ENCODE peak calls at places on chromosomes 16 and 17, in nine cellular contexts. T is body of pancreas, Z is A549, S is stomach, H is uterus, N is adrenal gland, P is HCT116, W is transverse colon, K is upper lobe of left lung. I is an unnamed sample.

GRCh38 chr17:4324463-4324862 is 42.0 kb downstream of the UBE2G1 start:
- DNase-seq in T (no peak), Z (no peak), S (no peak), H (no peak), N (no peak), P (no peak), W (no peak), K (no peak), I (no peak)

GRCh38 chr17:65191805-65192740 is 54.9 kb downstream of the RGS9 start:
- DNase-seq in T (no peak), Z (peak), S (no peak), H (no peak), N (peak), P (peak), W (no peak), K (no peak), I (no peak)

GRCh38 chr16:69077251-69077650 is 28.2 kb upstream of the HAS3 start:
- DNase-seq in T (no peak), Z (peak), S (no peak), H (no peak), N (no peak), P (peak), W (no peak), K (no peak), I (no peak)

GRCh38 chr17:79183221-79184158 is 108.9 kb downstream of the ENGASE start:
- DNase-seq in T (no peak), Z (peak), S (no peak), H (no peak), N (no peak), P (no peak), W (no peak), K (no peak), I (no peak)

GRCh38 chr17:76585649-76586593 is at the start of gene ST6GALNAC2:
- DNase-seq in T (peak), Z (peak), S (peak), H (peak), N (peak), P (peak), W (peak), K (peak), I (no peak)

GRCh38 chr16:67199808-67200198 is 872 bp downstream of the ELMO3 start:
- DNase-seq in T (no peak), Z (no peak), S (no peak), H (no peak), N (no peak), P (no peak), W (peak), K (peak), I (no peak)

GRCh38 chr17:29590979-29591736 is 1.7 kb upstream of the GIT1 start:
- DNase-seq in T (peak), Z (peak), S (no peak), H (peak), N (peak), P (peak), W (peak), K (peak), I (peak)

GRCh38 chr16:86755571-86756006 is 177.2 kb downstream of the FOXL1 start:
- DNase-seq in T (no peak), Z (no peak), S (no peak), H (no peak), N (no peak), P (no peak), W (no peak), K (no peak), I (no peak)

GRCh38 chr17:57541472-57542394 is 203.4 kb downstream of the CCDC182 start:
- DNase-seq in T (peak), Z (peak), S (no peak), H (peak), N (peak), P (peak), W (no peak), K (no peak), I (peak)

GRCh38 chr16:4212207-4212933 is 29.5 kb downstream of the SRL start:
- DNase-seq in T (no peak), Z (no peak), S (no peak), H (peak), N (no peak), P (no peak), W (no peak), K (peak), I (no peak)

GRCh38 chr17:18141210-18141803 is 32.8 kb downstream of the MYO15A start:
- DNase-seq in T (peak), Z (peak), S (no peak), H (peak), N (peak), P (no peak), W (no peak), K (no peak), I (no peak)

GRCh38 chr17:19470529-19471261 is 59.7 kb downstream of the RNF112 start:
- DNase-seq in T (peak), Z (no peak), S (peak), H (peak), N (peak), P (no peak), W (peak), K (peak), I (peak)

GRCh38 chr17:14919049-14919545 is 346.0 kb downstream of the PMP22 start:
- DNase-seq in T (no peak), Z (no peak), S (no peak), H (no peak), N (no peak), P (no peak), W (no peak), K (no peak), I (no peak)

GRCh38 chr17:79984045-79984840 is 51.4 kb downstream of the TBC1D16 start:
- DNase-seq in T (no peak), Z (no peak), S (no peak), H (no peak), N (no peak), P (no peak), W (peak), K (no peak), I (peak)

GRCh38 chr17:16428098-16428882 is 12.9 kb downstream of the TRPV2 start:
- DNase-seq in T (peak), Z (peak), S (peak), H (peak), N (peak), P (no peak), W (peak), K (no peak), I (no peak)

GRCh38 chr17:74923538-74924249 is 379 bp upstream of the OTOP2 start:
- DNase-seq in T (peak), Z (peak), S (peak), H (peak), N (peak), P (no peak), W (peak), K (peak), I (peak)

GRCh38 chr16:58515871-58516767 is 802 bp downstream of the SETD6 start:
- DNase-seq in T (peak), Z (no peak), S (peak), H (no peak), N (peak), P (no peak), W (peak), K (peak), I (no peak)

GRCh38 chr17:4559851-4560820 is at the start of gene GGT6:
- DNase-seq in T (peak), Z (no peak), S (peak), H (no peak), N (peak), P (no peak), W (peak), K (no peak), I (no peak)

GRCh38 chr16:27465483-27465879 is 63.5 kb downstream of the IL21R start:
- DNase-seq in T (no peak), Z (no peak), S (no peak), H (no peak), N (no peak), P (no peak), W (no peak), K (no peak), I (no peak)

GRCh38 chr16:81558444-81559175 is 114.0 kb downstream of the CMIP start:
- DNase-seq in T (peak), Z (peak), S (peak), H (no peak), N (no peak), P (no peak), W (peak), K (peak), I (no peak)

GRCh38 chr16:78770353-78771091 is 671.1 kb downstream of the WWOX start:
- DNase-seq in T (peak), Z (peak), S (peak), H (peak), N (peak), P (no peak), W (peak), K (peak), I (peak)

GRCh38 chr16:65306313-65306712 is 184.4 kb upstream of the CDH11 start:
- DNase-seq in T (no peak), Z (no peak), S (no peak), H (no peak), N (no peak), P (no peak), W (no peak), K (no peak), I (no peak)

GRCh38 chr17:60305141-60305540 is 86.8 kb downstream of the USP32 start:
- DNase-seq in T (peak), Z (peak), S (no peak), H (no peak), N (peak), P (no peak), W (no peak), K (no peak), I (no peak)

GRCh38 chr16:22225060-22225459 is 19.0 kb downstream of the EEF2K start:
- DNase-seq in T (no peak), Z (no peak), S (no peak), H (peak), N (no peak), P (no peak), W (no peak), K (no peak), I (no peak)

GRCh38 chr16:49556252-49557069 is 182.9 kb downstream of the C16orf78 start:
- DNase-seq in T (no peak), Z (peak), S (no peak), H (no peak), N (no peak), P (peak), W (no peak), K (no peak), I (no peak)

GRCh38 chr16:68244481-68244902 is 681 bp upstream of the PLA2G15 start:
- DNase-seq in T (no peak), Z (no peak), S (no peak), H (no peak), N (no peak), P (no peak), W (no peak), K (no peak), I (peak)

GRCh38 chr16:58345574-58346354 is 46.5 kb upstream of the GINS3 start:
- DNase-seq in T (no peak), Z (no peak), S (no peak), H (no peak), N (no peak), P (no peak), W (no peak), K (no peak), I (no peak)

GRCh38 chr17:1590031-1590746 is 27.6 kb upstream of the PITPNA start:
- DNase-seq in T (peak), Z (peak), S (peak), H (peak), N (peak), P (peak), W (peak), K (no peak), I (no peak)

GRCh38 chr16:10070591-10070990 is 111.6 kb downstream of the GRIN2A start:
- DNase-seq in T (no peak), Z (no peak), S (no peak), H (no peak), N (no peak), P (no peak), W (no peak), K (no peak), I (no peak)

GRCh38 chr16:17147942-17148341 is 322.8 kb downstream of the XYLT1 start:
- DNase-seq in T (no peak), Z (no peak), S (no peak), H (no peak), N (no peak), P (no peak), W (no peak), K (no peak), I (no peak)

GRCh38 chr17:32495347-32496253 is 8.8 kb downstream of the CDK5R1 start:
- DNase-seq in T (peak), Z (no peak), S (no peak), H (no peak), N (peak), P (no peak), W (no peak), K (peak), I (no peak)

GRCh38 chr17:34173221-34173620 is 81.9 kb upstream of the CCL2 start:
- DNase-seq in T (no peak), Z (no peak), S (no peak), H (no peak), N (no peak), P (no peak), W (no peak), K (no peak), I (no peak)

GRCh38 chr16:398551-399277 is 1.7 kb downstream of the NME4 start:
- DNase-seq in T (no peak), Z (no peak), S (no peak), H (no peak), N (no peak), P (no peak), W (no peak), K (peak), I (no peak)

GRCh38 chr17:43530303-43531081 is 15.6 kb downstream of the ETV4 start:
- DNase-seq in T (peak), Z (no peak), S (peak), H (peak), N (peak), P (peak), W (no peak), K (peak), I (no peak)

GRCh38 chr17:74671031-74671771 is 41.5 kb downstream of the CD300LF start:
- DNase-seq in T (peak), Z (peak), S (peak), H (peak), N (peak), P (no peak), W (peak), K (peak), I (peak)

GRCh38 chr17:50693041-50693682 is 14.6 kb downstream of the ANKRD40 start:
- DNase-seq in T (no peak), Z (peak), S (no peak), H (no peak), N (no peak), P (no peak), W (no peak), K (no peak), I (no peak)

GRCh38 chr16:22264786-22265185 is 32.4 kb upstream of the POLR3E start:
- DNase-seq in T (no peak), Z (no peak), S (no peak), H (no peak), N (no peak), P (no peak), W (no peak), K (no peak), I (no peak)

GRCh38 chr16:64910351-64910750 is 211.5 kb downstream of the CDH11 start:
- DNase-seq in T (peak), Z (peak), S (no peak), H (no peak), N (peak), P (no peak), W (no peak), K (no peak), I (no peak)

GRCh38 chr17:58089111-58089510 is 5.9 kb downstream of the DYNLL2 start:
- DNase-seq in T (no peak), Z (no peak), S (no peak), H (no peak), N (no peak), P (no peak), W (no peak), K (peak), I (no peak)

GRCh38 chr17:80991645-80992076 is at the start of gene CHMP6:
- DNase-seq in T (peak), Z (peak), S (peak), H (peak), N (peak), P (peak), W (peak), K (peak), I (peak)
- TF ChIP-seq CTCF in T (no peak), Z (peak), S (no peak), H (peak), N (no peak), P (no peak), W (no peak), K (peak), I (no peak)

GRCh38 chr16:88487920-88488842 is 35.1 kb downstream of the ZFPM1 start:
- DNase-seq in T (peak), Z (no peak), S (peak), H (no peak), N (no peak), P (no peak), W (peak), K (no peak), I (no peak)
- TF ChIP-seq POLR2A in T (peak), Z (no peak), S (no peak), H (no peak), N (no peak), P (no peak), W (no peak), K (no peak), I (no peak)

GRCh38 chr16:11298143-11298900 is 17.2 kb upstream of the PRM1 start:
- DNase-seq in T (no peak), Z (no peak), S (no peak), H (no peak), N (no peak), P (no peak), W (no peak), K (no peak), I (no peak)
- H3K4me3 ChIP-seq in T (no peak), Z (no peak), S (no peak), H (no peak), N (no peak), P (no peak), W (no peak), K (no peak), I (no peak)

DNA sequence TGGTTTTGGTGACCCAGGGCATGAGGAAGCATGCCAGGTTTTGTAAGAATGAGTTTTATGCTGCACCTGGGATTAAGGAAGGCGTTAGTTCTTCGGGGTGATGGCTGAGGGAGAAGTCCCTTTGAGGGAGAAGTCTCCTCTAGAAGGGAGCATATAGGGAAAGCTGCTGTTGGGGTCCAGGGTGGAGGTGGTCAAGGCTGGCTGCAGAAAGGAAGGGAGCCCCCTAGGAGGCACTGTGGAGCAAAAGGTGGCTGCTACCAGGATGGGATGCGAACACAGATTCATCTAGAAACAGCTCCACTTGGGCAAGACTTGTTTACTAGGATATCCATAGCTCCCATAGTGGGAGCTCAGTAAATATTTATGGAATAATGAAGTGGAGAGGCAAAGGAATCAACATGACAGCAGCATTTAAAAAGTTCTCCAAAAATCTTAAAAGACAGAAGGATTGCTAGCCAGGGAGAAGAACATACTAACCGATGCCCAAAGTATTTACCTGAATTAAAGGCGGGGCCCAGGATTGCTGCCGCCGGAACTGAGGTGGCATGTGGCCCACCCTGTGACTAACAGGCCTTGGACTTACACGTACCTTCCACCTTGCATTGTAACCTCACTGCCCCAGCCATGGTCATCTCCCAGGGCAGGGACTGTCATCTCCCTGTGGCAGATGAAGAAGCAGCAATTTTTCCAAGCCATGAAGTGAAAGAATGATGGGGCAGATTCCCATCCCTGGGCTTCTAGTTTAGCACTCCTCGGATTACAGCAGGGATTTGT is 7.1 kb upstream of the LPCAT2 start:
- DNase-seq in T (no peak), Z (no peak), S (no peak), H (no peak), N (no peak), P (no peak), W (peak), K (no peak), I (peak)
- TF ChIP-seq CTCF in T (no peak), Z (no peak), S (no peak), H (peak), N (no peak), P (no peak), W (peak), K (no peak), I (no peak)

GRCh38 chr16:85011846-85012284 is 530 bp upstream of the ZDHHC7 start:
- DNase-seq in T (no peak), Z (no peak), S (no peak), H (no peak), N (no peak), P (no peak), W (no peak), K (no peak), I (no peak)
- TF ChIP-seq POLR2A in T (no peak), Z (no peak), S (no peak), H (no peak), N (no peak), P (no peak), W (no peak), K (no peak), I (no peak)

DNA sequence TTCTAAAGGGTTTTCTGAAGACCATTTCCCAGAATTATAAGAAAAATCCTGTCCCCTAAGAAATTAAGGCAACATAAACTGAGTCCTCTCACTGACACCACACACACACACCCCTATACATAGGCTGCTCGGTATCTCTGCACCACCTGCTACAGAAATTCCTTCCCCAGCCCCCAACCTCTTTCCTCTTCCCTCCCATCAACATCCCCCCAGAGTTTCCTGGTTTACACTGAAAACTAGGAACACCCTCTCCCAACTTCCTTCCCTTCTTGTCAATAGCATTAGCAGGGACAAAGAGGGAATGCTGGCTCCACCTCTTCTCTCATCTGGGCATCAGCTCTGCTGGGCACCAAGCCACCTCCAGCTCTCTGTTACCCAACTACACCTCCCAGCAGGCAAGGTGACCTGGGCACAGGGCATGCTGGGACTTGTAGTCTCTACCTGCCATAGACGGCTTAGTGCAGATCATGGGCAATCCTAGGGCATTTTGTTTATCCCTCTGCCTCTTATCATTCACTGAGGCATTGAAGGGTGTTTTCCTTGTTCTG is 15.7 kb downstream of the CAVIN1 start:
- DNase-seq in T (peak), Z (peak), S (peak), H (peak), N (peak), P (no peak), W (peak), K (no peak), I (peak)
- H3K4me3 ChIP-seq in T (no peak), Z (no peak), S (no peak), H (no peak), N (no peak), P (no peak), W (no peak), K (no peak), I (no peak)

GRCh38 chr16:31002810-31003209 is 7.6 kb downstream of the STX1B start:
- DNase-seq in T (no peak), Z (no peak), S (no peak), H (no peak), N (no peak), P (no peak), W (no peak), K (no peak), I (no peak)
- TF ChIP-seq CTCF in T (no peak), Z (no peak), S (no peak), H (no peak), N (no peak), P (no peak), W (no peak), K (no peak), I (no peak)